ENCODE peak calls at places on chromosomes 5 and 9, in seven cellular contexts. X, Q, E, P, W, G and I are unnamed samples.

GRCh38 chr5:154519375-154519774 is 41.3 kb upstream of the HAND1 start:
- DNase-seq in X (no peak), Q (no peak), E (no peak), P (no peak), W (no peak), G (peak), I (no peak)

GRCh38 chr9:133379153-133380086 is 3.3 kb downstream of the STKLD1 start:
- DNase-seq in X (no peak), Q (no peak), E (no peak), P (no peak), W (no peak), G (no peak), I (no peak)

GRCh38 chr9:15155323-15155722 is 151.7 kb downstream of the TTC39B start:
- DNase-seq in X (no peak), Q (no peak), E (no peak), P (no peak), W (no peak), G (no peak), I (no peak)

GRCh38 chr9:128213746-128214497 is 10.7 kb downstream of the DNM1 start:
- DNase-seq in X (no peak), Q (no peak), E (no peak), P (no peak), W (no peak), G (no peak), I (no peak)

GRCh38 chr5:7190727-7191126 is 205.2 kb upstream of the ADCY2 start:
- DNase-seq in X (no peak), Q (no peak), E (no peak), P (no peak), W (no peak), G (no peak), I (no peak)

GRCh38 chr5:125484272-125485002 is 738.0 kb upstream of the ZNF608 start:
- DNase-seq in X (no peak), Q (no peak), E (peak), P (peak), W (peak), G (no peak), I (no peak)

GRCh38 chr5:170420809-170421412 is 31.7 kb upstream of the KCNMB1 start:
- DNase-seq in X (no peak), Q (peak), E (peak), P (no peak), W (peak), G (peak), I (peak)

GRCh38 chr5:157290156-157290980 is 24.4 kb downstream of the CYFIP2 start:
- DNase-seq in X (no peak), Q (no peak), E (no peak), P (no peak), W (no peak), G (no peak), I (no peak)

GRCh38 chr5:40904205-40904993 is 4.9 kb upstream of the C7 start:
- DNase-seq in X (no peak), Q (peak), E (peak), P (no peak), W (peak), G (peak), I (peak)

GRCh38 chr9:105141448-105142101 is 102.9 kb upstream of the SLC44A1 start:
- DNase-seq in X (no peak), Q (no peak), E (no peak), P (no peak), W (no peak), G (no peak), I (no peak)

GRCh38 chr9:133880851-133881634 is 111.1 kb downstream of the VAV2 start:
- DNase-seq in X (no peak), Q (no peak), E (no peak), P (no peak), W (no peak), G (peak), I (no peak)

GRCh38 chr5:135846311-135846710 is 11.8 kb downstream of the SLC25A48 start:
- DNase-seq in X (no peak), Q (no peak), E (no peak), P (no peak), W (no peak), G (no peak), I (no peak)

GRCh38 chr5:73896117-73896516 is 270.1 kb downstream of the ARHGEF28 start:
- DNase-seq in X (no peak), Q (no peak), E (no peak), P (no peak), W (no peak), G (no peak), I (no peak)

GRCh38 chr9:134375430-134376385 is 49.5 kb downstream of the RXRA start:
- DNase-seq in X (no peak), Q (no peak), E (peak), P (no peak), W (peak), G (no peak), I (no peak)

GRCh38 chr9:22214497-22215031 is 205.5 kb upstream of the CDKN2B start:
- DNase-seq in X (no peak), Q (no peak), E (no peak), P (no peak), W (no peak), G (no peak), I (no peak)

GRCh38 chr5:178301641-178302040 is 69.0 kb upstream of the PHYKPL start:
- DNase-seq in X (no peak), Q (no peak), E (no peak), P (peak), W (no peak), G (no peak), I (no peak)

GRCh38 chr9:95090871-95091573 is 226.5 kb downstream of the FANCC start:
- DNase-seq in X (no peak), Q (no peak), E (no peak), P (no peak), W (no peak), G (no peak), I (no peak)

GRCh38 chr5:145949474-145949873 is 13.1 kb downstream of the SH3RF2 start:
- DNase-seq in X (no peak), Q (no peak), E (no peak), P (no peak), W (no peak), G (no peak), I (no peak)

GRCh38 chr5:140109050-140109817 is 4.7 kb upstream of the PURA start:
- DNase-seq in X (no peak), Q (peak), E (peak), P (no peak), W (no peak), G (no peak), I (no peak)

GRCh38 chr5:40873481-40873880 is 32.3 kb downstream of the CARD6 start:
- DNase-seq in X (no peak), Q (no peak), E (no peak), P (no peak), W (no peak), G (no peak), I (no peak)

GRCh38 chr9:31730398-31730797 is 654.0 kb upstream of the ACO1 start:
- DNase-seq in X (no peak), Q (no peak), E (no peak), P (no peak), W (no peak), G (no peak), I (no peak)

GRCh38 chr5:35803221-35803651 is 53.5 kb upstream of the IL7R start:
- DNase-seq in X (no peak), Q (peak), E (no peak), P (no peak), W (peak), G (peak), I (no peak)

GRCh38 chr9:116450378-116451139 is 236.5 kb upstream of the TRIM32 start:
- DNase-seq in X (no peak), Q (no peak), E (no peak), P (no peak), W (no peak), G (no peak), I (peak)

GRCh38 chr5:81344736-81345135 is 43.3 kb downstream of the ZCCHC9 start:
- DNase-seq in X (no peak), Q (no peak), E (no peak), P (no peak), W (no peak), G (no peak), I (no peak)

GRCh38 chr9:90466481-90466880 is 176.1 kb downstream of the DIRAS2 start:
- DNase-seq in X (no peak), Q (no peak), E (no peak), P (no peak), W (no peak), G (no peak), I (no peak)

GRCh38 chr9:33288828-33289483 is 1.4 kb upstream of the NFX1 start:
- DNase-seq in X (no peak), Q (no peak), E (peak), P (peak), W (peak), G (no peak), I (no peak)

GRCh38 chr5:91641730-91642350 is 258.7 kb upstream of the ARRDC3 start:
- DNase-seq in X (no peak), Q (no peak), E (no peak), P (no peak), W (no peak), G (no peak), I (no peak)

GRCh38 chr9:35673132-35673997 is at the start of gene CA9:
- DNase-seq in X (no peak), Q (no peak), E (no peak), P (no peak), W (no peak), G (no peak), I (no peak)

GRCh38 chr5:176687247-176687646 is 40.0 kb downstream of the TSPAN17 start:
- DNase-seq in X (no peak), Q (no peak), E (no peak), P (no peak), W (no peak), G (no peak), I (no peak)

GRCh38 chr9:120368799-120369198 is 211.2 kb downstream of the CDK5RAP2 start:
- DNase-seq in X (no peak), Q (no peak), E (no peak), P (no peak), W (no peak), G (no peak), I (no peak)

GRCh38 chr5:154476343-154477213 is 1.4 kb downstream of the HAND1 start:
- DNase-seq in X (no peak), Q (no peak), E (no peak), P (no peak), W (no peak), G (no peak), I (no peak)

GRCh38 chr5:140287776-140288521 is 15.0 kb downstream of the PFDN1 start:
- DNase-seq in X (no peak), Q (no peak), E (no peak), P (no peak), W (no peak), G (no peak), I (no peak)

GRCh38 chr5:1656271-1656975 is 132.7 kb upstream of the LPCAT1 start:
- DNase-seq in X (no peak), Q (no peak), E (no peak), P (no peak), W (no peak), G (no peak), I (no peak)

GRCh38 chr9:130835441-130836298 is 616 bp downstream of the ABL1 start:
- DNase-seq in X (no peak), Q (peak), E (no peak), P (no peak), W (peak), G (no peak), I (peak)

GRCh38 chr9:42852133-42852532 is 668.7 kb downstream of the SPATA31A6 start:
- DNase-seq in X (no peak), Q (peak), E (peak), P (no peak), W (peak), G (peak), I (peak)

GRCh38 chr5:14577964-14578363 is 3.6 kb upstream of the OTULINL start:
- DNase-seq in X (no peak), Q (no peak), E (no peak), P (no peak), W (no peak), G (no peak), I (no peak)
- TF ChIP-seq CTCF in X (no peak), Q (no peak), E (no peak), P (no peak), W (no peak), G (no peak), I (no peak)

DNA sequence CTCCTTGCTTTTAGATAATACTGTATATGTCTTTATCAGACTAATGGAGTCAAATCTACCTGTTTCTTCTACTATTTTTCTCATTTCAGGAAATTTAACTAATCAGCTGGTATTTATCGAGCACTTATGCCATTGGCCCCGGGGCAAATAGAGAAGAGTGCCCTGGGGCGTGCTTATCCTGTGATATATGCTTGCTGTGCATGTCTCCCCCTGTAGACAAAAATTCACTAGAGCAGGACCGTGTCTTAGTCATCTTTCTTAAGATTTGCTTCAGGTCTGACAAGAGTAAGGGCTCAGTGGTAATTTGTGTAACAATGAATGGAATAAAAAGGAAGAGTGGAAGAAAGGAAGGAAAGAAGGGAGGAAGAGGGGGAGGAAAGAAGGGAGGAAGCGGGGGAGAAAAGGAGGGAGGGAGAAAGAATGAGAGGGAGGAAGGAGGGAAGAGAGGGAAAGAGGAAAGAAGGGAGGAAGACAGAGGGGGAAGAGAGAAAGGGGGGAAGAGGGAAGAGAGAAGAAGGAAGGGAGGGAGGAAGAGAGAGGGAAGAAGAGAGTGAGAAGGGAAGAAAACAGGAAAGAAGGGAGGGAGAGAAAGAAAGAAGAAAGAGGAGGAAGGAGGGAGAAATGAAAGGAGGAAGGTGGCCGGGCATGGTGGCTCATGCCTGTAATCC is 295.7 kb upstream of the PANK3 start:
- DNase-seq in X (no peak), Q (no peak), E (no peak), P (no peak), W (no peak), G (no peak), I (no peak)
- TF ChIP-seq CTCF in X (no peak), Q (no peak), E (no peak), P (no peak), W (peak), G (peak), I (no peak)

DNA sequence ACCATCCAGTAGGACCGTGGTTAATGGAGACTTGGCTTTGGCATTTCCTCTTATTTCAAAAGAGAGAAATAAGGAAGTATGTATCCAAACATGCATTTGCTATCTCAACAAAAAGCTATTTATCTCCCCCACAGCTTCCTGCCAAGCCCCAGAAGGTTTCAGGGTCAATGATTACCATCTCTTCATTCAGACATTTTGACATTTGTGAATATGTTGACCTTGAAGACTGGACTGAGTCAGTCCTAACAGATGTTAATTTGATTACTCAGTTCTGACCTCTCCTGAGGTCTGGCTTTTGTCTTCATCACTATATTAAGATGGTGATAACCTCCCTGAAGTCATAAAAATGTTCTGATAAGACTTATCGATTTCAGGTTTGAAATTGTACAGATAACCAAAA is 479.4 kb downstream of the AGTPBP1 start:
- DNase-seq in X (no peak), Q (no peak), E (no peak), P (no peak), W (no peak), G (no peak), I (no peak)
- TF ChIP-seq CTCF in X (no peak), Q (no peak), E (no peak), P (no peak), W (no peak), G (no peak), I (no peak)

GRCh38 chr9:27059907-27060306 is 49.1 kb upstream of the TEK start:
- DNase-seq in X (no peak), Q (no peak), E (no peak), P (no peak), W (no peak), G (no peak), I (no peak)

GRCh38 chr9:27053369-27054057 is 48.0 kb upstream of the LRRC19 start:
- DNase-seq in X (no peak), Q (peak), E (no peak), P (no peak), W (no peak), G (peak), I (no peak)

GRCh38 chr9:27054841-27055240 is 49.4 kb upstream of the LRRC19 start:
- DNase-seq in X (no peak), Q (no peak), E (no peak), P (no peak), W (no peak), G (peak), I (no peak)

GRCh38 chr9:27059406-27059805 is 49.6 kb upstream of the TEK start:
- DNase-seq in X (no peak), Q (no peak), E (no peak), P (no peak), W (no peak), G (no peak), I (no peak)

DNA sequence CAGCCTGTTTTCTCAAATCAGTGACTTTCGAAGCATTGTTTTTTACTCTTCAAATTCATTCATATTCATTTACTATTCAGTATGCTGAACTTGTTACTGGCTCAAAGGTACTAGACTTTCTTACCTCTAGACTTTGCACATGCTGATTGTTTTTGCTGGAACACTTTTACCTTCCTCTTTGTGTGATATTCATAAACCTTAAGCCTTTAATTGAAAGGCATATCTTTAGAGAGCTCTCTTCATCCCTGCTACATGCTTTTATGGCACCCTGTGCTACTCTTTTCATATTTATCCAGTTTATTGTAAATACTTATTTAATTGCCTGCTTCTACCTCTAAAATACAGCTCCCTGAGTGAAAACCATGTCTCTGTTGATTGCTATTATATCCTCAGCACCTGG is 48.7 kb upstream of the LRRC19 start:
- DNase-seq in X (no peak), Q (no peak), E (no peak), P (no peak), W (no peak), G (no peak), I (no peak)
- TF ChIP-seq CTCF in X (no peak), Q (no peak), E (no peak), P (no peak), W (no peak), G (no peak), I (no peak)

GRCh38 chr9:87602933-87603643 is 105.4 kb downstream of the DAPK1 start:
- DNase-seq in X (no peak), Q (no peak), E (no peak), P (no peak), W (no peak), G (no peak), I (no peak)
- TF ChIP-seq CTCF in X (no peak), Q (no peak), E (no peak), P (no peak), W (no peak), G (no peak), I (no peak)

GRCh38 chr9:114972510-114972909 is 42.1 kb upstream of the TNFSF8 start:
- DNase-seq in X (no peak), Q (no peak), E (no peak), P (no peak), W (no peak), G (peak), I (no peak)
- TF ChIP-seq CTCF in X (no peak), Q (no peak), E (no peak), P (no peak), W (no peak), G (no peak), I (no peak)

DNA sequence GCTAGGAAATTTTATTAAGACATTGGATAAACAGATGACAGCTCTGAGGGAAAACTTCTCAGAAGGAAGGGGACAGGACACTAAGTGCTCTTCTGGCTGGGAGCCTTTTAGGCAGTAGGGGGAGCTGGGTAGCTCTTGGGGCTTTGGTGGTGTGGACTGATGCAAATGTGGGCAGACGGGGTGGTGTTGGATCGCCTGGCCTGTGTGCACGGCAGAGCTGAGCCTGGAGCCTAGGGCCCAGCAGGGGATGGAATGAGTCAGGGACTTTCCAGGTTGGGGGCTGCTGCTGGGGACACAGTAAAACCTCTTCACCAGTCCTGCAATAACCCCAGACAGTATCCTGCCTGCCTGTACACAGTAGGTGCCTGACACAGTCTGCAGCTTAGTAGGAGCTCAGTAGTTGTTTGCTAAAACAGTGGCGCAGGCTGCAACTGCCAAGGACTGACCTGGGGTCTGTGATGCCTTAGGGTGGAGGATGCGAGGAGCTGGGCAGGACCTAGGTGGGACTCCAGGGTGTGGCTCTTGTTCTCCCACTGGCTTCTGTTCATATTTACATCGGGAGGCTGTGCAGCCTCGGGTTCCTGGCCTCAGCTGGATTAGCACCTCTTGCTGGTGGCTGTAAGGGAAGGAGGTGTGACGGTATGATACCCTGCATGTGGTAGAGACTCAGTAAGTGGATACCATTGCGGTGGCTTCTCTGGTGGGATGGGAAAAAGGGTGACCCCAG is 83.8 kb downstream of the DAB2IP start:
- DNase-seq in X (no peak), Q (peak), E (no peak), P (no peak), W (no peak), G (no peak), I (peak)
- TF ChIP-seq CTCF in X (no peak), Q (no peak), E (no peak), P (no peak), W (peak), G (no peak), I (no peak)

DNA sequence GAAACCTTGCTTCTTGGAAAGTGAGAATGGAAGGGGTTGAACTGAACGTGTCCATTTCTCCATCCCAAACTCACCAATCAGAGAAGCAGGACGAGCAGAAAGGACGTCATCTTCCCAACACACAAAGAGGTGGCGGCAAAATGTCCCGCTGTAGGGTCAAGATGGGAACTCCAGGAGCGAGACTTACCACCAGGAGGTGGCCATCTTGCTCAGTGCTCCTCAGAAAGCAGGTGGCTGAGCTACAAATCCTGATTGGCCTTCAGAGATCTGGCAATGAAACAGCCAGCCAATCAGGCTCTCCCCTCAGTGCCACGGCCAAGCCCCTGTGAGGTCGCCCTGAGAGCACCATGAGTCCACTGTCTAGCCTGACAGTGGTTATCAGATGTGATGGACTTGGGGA is 259.0 kb downstream of the NDUFS4 start:
- DNase-seq in X (no peak), Q (no peak), E (no peak), P (no peak), W (no peak), G (no peak), I (no peak)
- TF ChIP-seq CTCF in X (no peak), Q (no peak), E (no peak), P (no peak), W (no peak), G (no peak), I (no peak)